ENCODE peak calls at places on chromosome 22, in four cellular contexts. H, X, S and J are unnamed samples.

GRCh38 chr22:38436629-38437395 is 18.2 kb downstream of the KCNJ4 start:
- DNase-seq in H (no peak), X (no peak), S (no peak), J (no peak)

GRCh38 chr22:48053973-48054372 is 1291.5 kb downstream of the TBC1D22A start:
- DNase-seq in H (no peak), X (no peak), S (no peak), J (no peak)

GRCh38 chr22:27656970-27657369 is 144.6 kb downstream of the MN1 start:
- DNase-seq in H (no peak), X (no peak), S (no peak), J (no peak)

GRCh38 chr22:17121235-17122195 is at the start of gene TMEM121B:
- DNase-seq in H (no peak), X (peak), S (no peak), J (peak)

GRCh38 chr22:19717181-19717580 is 2.9 kb downstream of the SEPTIN5 start:
- DNase-seq in H (no peak), X (no peak), S (no peak), J (no peak)

GRCh38 chr22:31218565-31219262 is 6.6 kb downstream of the LIMK2 start:
- DNase-seq in H (no peak), X (no peak), S (no peak), J (no peak)

GRCh38 chr22:30383061-30383460 is 4.2 kb downstream of the RNF215 start:
- DNase-seq in H (no peak), X (no peak), S (no peak), J (no peak)

GRCh38 chr22:27100789-27101188 is 443.4 kb downstream of the MIAT start:
- DNase-seq in H (no peak), X (no peak), S (no peak), J (peak)

GRCh38 chr22:31104869-31105268 is 2.5 kb downstream of the SELENOM start:
- DNase-seq in H (no peak), X (no peak), S (no peak), J (peak)

GRCh38 chr22:24201681-24202590 is 20.6 kb downstream of the SUSD2 start:
- DNase-seq in H (no peak), X (no peak), S (no peak), J (no peak)

GRCh38 chr22:39545310-39546063 is 12.9 kb upstream of the RPS19BP1 start:
- DNase-seq in H (peak), X (peak), S (no peak), J (peak)

GRCh38 chr22:20428496-20429253 is 8.9 kb downstream of the SCARF2 start:
- DNase-seq in H (no peak), X (no peak), S (no peak), J (no peak)

GRCh38 chr22:35172452-35172851 is 84.8 kb upstream of the HMGXB4 start:
- DNase-seq in H (no peak), X (no peak), S (no peak), J (no peak)

GRCh38 chr22:41280065-41280464 is 5.9 kb downstream of the RANGAP1 start:
- DNase-seq in H (no peak), X (no peak), S (no peak), J (no peak)

GRCh38 chr22:39212721-39213376 is 31.9 kb downstream of the PDGFB start:
- DNase-seq in H (no peak), X (peak), S (no peak), J (no peak)

GRCh38 chr22:35357883-35358621 is 22.8 kb upstream of the HMOX1 start:
- DNase-seq in H (no peak), X (no peak), S (no peak), J (no peak)

GRCh38 chr22:27215826-27216320 is 558.5 kb downstream of the MIAT start:
- DNase-seq in H (no peak), X (no peak), S (no peak), J (no peak)

GRCh38 chr22:17994424-17995108 is 29.8 kb downstream of the MICAL3 start:
- DNase-seq in H (no peak), X (no peak), S (peak), J (no peak)

GRCh38 chr22:48433647-48434046 is 1394.0 kb downstream of the BRD1 start:
- DNase-seq in H (no peak), X (no peak), S (no peak), J (no peak)

GRCh38 chr22:46731246-46732040 is 6.6 kb downstream of the CERK start:
- DNase-seq in H (no peak), X (no peak), S (no peak), J (no peak)

GRCh38 chr22:45553333-45554039 is 50.8 kb downstream of the FBLN1 start:
- DNase-seq in H (peak), X (peak), S (peak), J (peak)
- TF ChIP-seq CTCF in H (peak), X (peak), S (peak), J (peak)

GRCh38 chr22:33819743-33820142 is 100.5 kb downstream of the LARGE1 start:
- DNase-seq in H (no peak), X (no peak), S (no peak), J (no peak)
- TF ChIP-seq CTCF in H (no peak), X (no peak), S (peak), J (no peak)

GRCh38 chr22:29115682-29116313 is 43.0 kb downstream of the KREMEN1 start:
- DNase-seq in H (no peak), X (no peak), S (no peak), J (no peak)
- TF ChIP-seq CTCF in H (no peak), X (no peak), S (no peak), J (no peak)

GRCh38 chr22:22720201-22720723 is 75.8 kb downstream of the GGTLC2 start:
- DNase-seq in H (no peak), X (peak), S (peak), J (peak)
- TF ChIP-seq CTCF in H (peak), X (no peak), S (peak), J (peak)

GRCh38 chr22:49647346-49648026 is 180.2 kb downstream of the BRD1 start:
- DNase-seq in H (no peak), X (no peak), S (peak), J (no peak)
- TF ChIP-seq CTCF in H (no peak), X (peak), S (peak), J (no peak)

GRCh38 chr22:44630826-44631225 is 71.2 kb upstream of the PRR5 start:
- DNase-seq in H (no peak), X (no peak), S (no peak), J (no peak)

GRCh38 chr22:44627521-44628139 is 74.4 kb upstream of the PRR5 start:
- DNase-seq in H (no peak), X (no peak), S (no peak), J (no peak)

GRCh38 chr22:44628273-44628672 is 73.7 kb upstream of the PRR5 start:
- DNase-seq in H (no peak), X (no peak), S (no peak), J (no peak)

GRCh38 chr22:44625981-44626687 is 75.9 kb upstream of the PRR5 start:
- DNase-seq in H (peak), X (peak), S (peak), J (peak)

DNA sequence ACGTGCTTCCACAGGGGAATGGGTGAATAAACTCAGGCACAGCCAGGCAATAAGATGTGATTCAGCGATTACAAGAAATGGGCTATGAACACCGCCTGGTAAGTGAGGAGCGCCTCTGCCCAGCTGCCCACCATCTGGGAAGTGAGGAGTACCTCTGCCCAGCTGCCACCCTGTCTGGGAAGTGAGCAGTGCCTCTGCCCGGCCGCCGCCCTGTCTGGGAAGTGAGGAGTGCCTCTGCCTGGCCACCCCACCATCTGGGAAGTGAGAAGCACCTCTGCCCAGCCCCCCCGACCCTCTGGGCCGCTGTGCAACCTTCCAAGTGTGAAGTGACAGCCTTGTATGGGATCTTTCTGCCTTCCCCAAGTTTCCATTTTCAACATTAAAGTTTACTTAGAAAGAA is 73.1 kb upstream of the PRR5 start:
- DNase-seq in H (no peak), X (no peak), S (no peak), J (no peak)
- TF ChIP-seq CTCF in H (no peak), X (no peak), S (no peak), J (no peak)

GRCh38 chr22:42401562-42402334 is 30.5 kb downstream of the NFAM1 start:
- DNase-seq in H (no peak), X (no peak), S (no peak), J (no peak)

GRCh38 chr22:42397332-42398246 is 34.6 kb downstream of the NFAM1 start:
- DNase-seq in H (no peak), X (no peak), S (peak), J (no peak)

GRCh38 chr22:42400811-42401547 is 31.2 kb downstream of the NFAM1 start:
- DNase-seq in H (no peak), X (no peak), S (no peak), J (no peak)

GRCh38 chr22:42399315-42400271 is 32.6 kb downstream of the NFAM1 start:
- DNase-seq in H (no peak), X (peak), S (peak), J (no peak)

DNA sequence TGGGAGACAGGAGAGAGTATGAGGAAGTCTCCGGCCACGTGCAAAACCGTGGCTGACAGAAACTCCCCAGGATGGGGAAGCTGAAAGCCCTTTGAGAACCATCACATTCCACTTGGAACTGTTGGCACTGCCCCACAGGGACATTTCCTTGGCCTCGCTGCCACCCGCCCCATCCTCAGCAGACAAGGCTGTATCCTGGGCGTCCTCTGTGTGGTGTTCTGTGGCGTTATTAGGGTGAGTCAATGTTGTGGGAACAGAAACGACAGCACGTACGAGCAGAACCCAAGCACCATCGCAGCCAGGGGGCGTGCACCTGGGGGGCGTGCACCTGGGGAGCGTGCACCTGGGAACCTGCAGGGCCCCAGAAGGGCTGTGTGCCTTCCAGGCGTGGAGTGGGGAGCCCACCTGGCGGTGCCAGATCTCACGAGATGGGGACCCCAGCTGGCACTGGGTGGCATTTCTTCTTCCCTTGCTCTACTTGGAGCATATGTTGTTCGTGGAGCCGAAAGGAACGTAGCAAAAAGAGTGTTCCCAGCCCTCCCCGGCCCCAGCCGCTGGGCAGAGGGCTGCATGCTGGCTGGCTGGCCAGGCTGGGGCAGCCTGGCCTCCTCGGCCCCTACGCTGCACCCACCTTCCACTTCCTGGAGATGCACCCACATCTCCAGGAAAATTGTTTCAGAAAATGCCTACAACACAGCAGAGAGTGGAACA is 35.4 kb downstream of the NFAM1 start:
- DNase-seq in H (no peak), X (no peak), S (peak), J (no peak)
- TF ChIP-seq CTCF in H (no peak), X (no peak), S (peak), J (no peak)